ENCODE peak calls at places on chromosome 12, in seven cellular contexts. One of them, this sample, is unnamed.

GRCh38 chr12:54439521-54440255 is 20.6 kb upstream of the ITGA5 start:
- DNase-seq in mesendoderm: peak
- DNase-seq in GF-D8: peak
- DNase-seq in T follicular helper cell: no peak
- DNase-seq in IMR-90: peak
- DNase-seq in fibroblast of the aortic adventitia: peak
- DNase-seq in T-cell: no peak
- DNase-seq in this sample: peak

GRCh38 chr12:108315486-108316105 is 23.5 kb downstream of the CMKLR1 start:
- DNase-seq in T-cell: no peak
- DNase-seq in fibroblast of the aortic adventitia: no peak
- DNase-seq in IMR-90: no peak
- DNase-seq in mesendoderm: no peak
- DNase-seq in T follicular helper cell: no peak
- DNase-seq in GF-D8: no peak
- DNase-seq in this sample: no peak

GRCh38 chr12:15116073-15116472 is 105.1 kb downstream of the RERG start:
- DNase-seq in GF-D8: no peak
- DNase-seq in mesendoderm: no peak
- DNase-seq in IMR-90: no peak
- DNase-seq in fibroblast of the aortic adventitia: no peak
- DNase-seq in T-cell: no peak
- DNase-seq in T follicular helper cell: no peak
- DNase-seq in this sample: no peak

GRCh38 chr12:106358410-106359241 is 1.1 kb downstream of the POLR3B start:
- DNase-seq in T-cell: peak
- DNase-seq in IMR-90: peak
- DNase-seq in mesendoderm: peak
- DNase-seq in fibroblast of the aortic adventitia: peak
- DNase-seq in T follicular helper cell: no peak
- DNase-seq in GF-D8: peak
- DNase-seq in this sample: no peak

GRCh38 chr12:79206871-79207270 is 342.3 kb downstream of the SYT1 start:
- DNase-seq in T-cell: no peak
- DNase-seq in T follicular helper cell: no peak
- DNase-seq in mesendoderm: no peak
- DNase-seq in fibroblast of the aortic adventitia: no peak
- DNase-seq in GF-D8: no peak
- DNase-seq in IMR-90: no peak
- DNase-seq in this sample: no peak

GRCh38 chr12:103771466-103771865 is 69.6 kb downstream of the NT5DC3 start:
- DNase-seq in mesendoderm: peak
- DNase-seq in T follicular helper cell: no peak
- DNase-seq in T-cell: no peak
- DNase-seq in fibroblast of the aortic adventitia: peak
- DNase-seq in IMR-90: peak
- DNase-seq in GF-D8: no peak
- DNase-seq in this sample: no peak

GRCh38 chr12:122999196-122999946 is 18.9 kb downstream of the ARL6IP4 start:
- DNase-seq in T follicular helper cell: no peak
- DNase-seq in GF-D8: no peak
- DNase-seq in IMR-90: no peak
- DNase-seq in mesendoderm: no peak
- DNase-seq in T-cell: no peak
- DNase-seq in fibroblast of the aortic adventitia: no peak
- DNase-seq in this sample: no peak

GRCh38 chr12:25533150-25533549 is 19.9 kb downstream of the LMNTD1 start:
- DNase-seq in fibroblast of the aortic adventitia: no peak
- DNase-seq in T-cell: no peak
- DNase-seq in IMR-90: no peak
- DNase-seq in mesendoderm: no peak
- DNase-seq in T follicular helper cell: no peak
- DNase-seq in GF-D8: no peak
- DNase-seq in this sample: no peak

GRCh38 chr12:88566430-88566829 is 13.8 kb downstream of the KITLG start:
- DNase-seq in T-cell: no peak
- DNase-seq in GF-D8: no peak
- DNase-seq in T follicular helper cell: no peak
- DNase-seq in fibroblast of the aortic adventitia: peak
- DNase-seq in IMR-90: no peak
- DNase-seq in mesendoderm: no peak
- DNase-seq in this sample: no peak

GRCh38 chr12:128879898-128880764 is 26.9 kb downstream of the GLT1D1 start:
- DNase-seq in mesendoderm: no peak
- DNase-seq in IMR-90: no peak
- DNase-seq in fibroblast of the aortic adventitia: no peak
- DNase-seq in GF-D8: no peak
- DNase-seq in T-cell: no peak
- DNase-seq in T follicular helper cell: no peak
- DNase-seq in this sample: no peak

GRCh38 chr12:85835417-85835809 is 796 bp downstream of the RASSF9 start:
- DNase-seq in T follicular helper cell: no peak
- DNase-seq in fibroblast of the aortic adventitia: peak
- DNase-seq in mesendoderm: peak
- DNase-seq in GF-D8: no peak
- DNase-seq in IMR-90: peak
- DNase-seq in T-cell: no peak
- DNase-seq in this sample: peak

This sample was measured in stromal cell of bone marrow.